ENCODE peak calls at places on chromosomes 3 and 15, in four cellular contexts. B, T, N and E are unnamed samples. For H3K27me3 and H3K36me3, the result is how much of the 10 kb centered on the place peaks cover.

GRCh38 chr15:95051881-95052280 is 820.5 kb downstream of the MCTP2 start:
- DNase-seq in T (no peak), N (no peak), B (no peak), E (no peak)

GRCh38 chr3:23580337-23580736 is 225.4 kb upstream of the UBE2E1 start:
- DNase-seq in B (peak), N (no peak), T (peak), E (no peak)

GRCh38 chr3:143358155-143358792 is 238.7 kb downstream of the CHST2 start:
- DNase-seq in T (no peak), B (no peak), N (no peak), E (no peak)

GRCh38 chr3:5729852-5730251 is 542.3 kb downstream of the EDEM1 start:
- DNase-seq in T (no peak), N (no peak), B (no peak), E (peak)

GRCh38 chr3:37787027-37787868 is 74.4 kb upstream of the CTDSPL start:
- DNase-seq in T (no peak), B (no peak), N (no peak), E (no peak)

GRCh38 chr3:168071971-168072645 is 23.6 kb downstream of the GOLIM4 start:
- DNase-seq in B (no peak), T (no peak), N (no peak), E (no peak)

GRCh38 chr3:142053835-142054234 is 95.5 kb downstream of the TFDP2 start:
- DNase-seq in N (no peak), B (no peak), T (no peak), E (no peak)

GRCh38 chr3:195595778-195596531 is 12.2 kb upstream of the APOD start:
- DNase-seq in T (no peak), N (no peak), B (no peak), E (no peak)

GRCh38 chr3:56862352-56863062 is 60.8 kb upstream of the ARHGEF3 start:
- DNase-seq in N (no peak), B (peak), T (peak), E (no peak)

GRCh38 chr3:195097331-195098255 is 173.4 kb downstream of the XXYLT1 start:
- DNase-seq in N (no peak), B (no peak), T (peak), E (no peak)

GRCh38 chr3:129723558-129724324 is 117.3 kb upstream of the PLXND1 start:
- DNase-seq in B (peak), N (no peak), T (peak), E (no peak)

GRCh38 chr15:90870354-90871096 is 2.1 kb downstream of the FURIN start:
- DNase-seq in N (no peak), B (peak), T (no peak), E (no peak)

GRCh38 chr15:40746916-40747418 is 8.1 kb downstream of the RMDN3 start:
- DNase-seq in T (peak), B (no peak), N (no peak), E (no peak)

GRCh38 chr3:32452009-32452408 is 50.6 kb downstream of the CMTM6 start:
- DNase-seq in B (no peak), N (no peak), T (no peak), E (no peak)

GRCh38 chr3:20574746-20575145 is 388.7 kb upstream of the SGO1 start:
- DNase-seq in N (no peak), B (peak), T (peak), E (no peak)

GRCh38 chr15:101201411-101202174 is 50.3 kb downstream of the CHSY1 start:
- DNase-seq in N (peak), T (peak), B (peak), E (peak)

GRCh38 chr15:78067328-78068241 is 9.9 kb downstream of the TBC1D2B start:
- DNase-seq in B (peak), T (no peak), N (no peak), E (no peak)

GRCh38 chr15:78358114-78358513 is 18.0 kb downstream of the CRABP1 start:
- DNase-seq in N (no peak), B (no peak), T (no peak), E (no peak)

GRCh38 chr15:85690546-85691226 is 104.0 kb downstream of the KLHL25 start:
- DNase-seq in T (no peak), B (no peak), N (no peak), E (no peak)

GRCh38 chr15:62941719-62942118 is 100.8 kb upstream of the TPM1 start:
- DNase-seq in T (peak), N (no peak), B (peak), E (no peak)

GRCh38 chr3:8420613-8421012 is 81.0 kb upstream of the LMCD1 start:
- DNase-seq in T (no peak), B (no peak), N (no peak), E (no peak)

GRCh38 chr15:45587861-45588170 is 637 bp downstream of the BLOC1S6 start:
- DNase-seq in T (no peak), N (no peak), B (no peak), E (no peak)

GRCh38 chr3:12556243-12556722 is 604 bp upstream of the MKRN2 start:
- DNase-seq in B (no peak), N (no peak), T (no peak), E (no peak)

GRCh38 chr3:52063026-52063723 is 6.8 kb upstream of the DUSP7 start:
- DNase-seq in B (no peak), N (no peak), T (no peak), E (no peak)

GRCh38 chr3:113247664-113248458 is 36.5 kb downstream of the BOC start:
- DNase-seq in T (no peak), N (no peak), B (no peak), E (no peak)

GRCh38 chr3:30919600-30919999 is 25.1 kb upstream of the GADL1 start:
- DNase-seq in T (no peak), N (no peak), B (no peak), E (no peak)

GRCh38 chr3:15298504-15298903 is 33.9 kb downstream of the SH3BP5 start:
- DNase-seq in B (no peak), T (no peak), N (no peak), E (no peak)

GRCh38 chr15:38647683-38648082 is 83.1 kb upstream of the RASGRP1 start:
- DNase-seq in N (peak), B (peak), T (peak), E (no peak)

GRCh38 chr3:37905987-37906674 is 44.5 kb downstream of the CTDSPL start:
- DNase-seq in B (peak), T (peak), N (no peak), E (no peak)

GRCh38 chr15:85607141-85607806 is 187.5 kb downstream of the KLHL25 start:
- DNase-seq in B (peak), N (no peak), T (peak), E (no peak)

GRCh38 chr3:31029756-31030155 is 135.3 kb upstream of the GADL1 start:
- DNase-seq in B (no peak), T (no peak), N (no peak), E (no peak)

GRCh38 chr15:89397653-89398023 is 63.0 kb upstream of the POLG start:
- DNase-seq in B (no peak), N (no peak), T (no peak), E (no peak)

GRCh38 chr15:89400121-89400996 is 65.7 kb upstream of the POLG start:
- DNase-seq in B (no peak), T (no peak), N (no peak), E (no peak)

GRCh38 chr15:89399390-89400120 is 64.9 kb upstream of the POLG start:
- DNase-seq in B (no peak), T (no peak), N (no peak), E (no peak)

GRCh38 chr15:89396723-89397652 is 62.4 kb upstream of the POLG start:
- DNase-seq in N (no peak), T (no peak), B (no peak), E (no peak)

GRCh38 chr15:89399070-89399389 is 64.4 kb upstream of the POLG start:
- DNase-seq in N (no peak), B (no peak), T (no peak), E (no peak)
- H3K27me3 ChIP-seq in N (under half), B (half or more), T (half or more), E (half or more)

GRCh38 chr3:45950686-45951600 is 7.7 kb downstream of the CXCR6 start:
- DNase-seq in B (no peak), N (no peak), T (no peak), E (no peak)
- H3K36me3 ChIP-seq in B (half or more), N (under half), T (half or more), E (under half)

DNA sequence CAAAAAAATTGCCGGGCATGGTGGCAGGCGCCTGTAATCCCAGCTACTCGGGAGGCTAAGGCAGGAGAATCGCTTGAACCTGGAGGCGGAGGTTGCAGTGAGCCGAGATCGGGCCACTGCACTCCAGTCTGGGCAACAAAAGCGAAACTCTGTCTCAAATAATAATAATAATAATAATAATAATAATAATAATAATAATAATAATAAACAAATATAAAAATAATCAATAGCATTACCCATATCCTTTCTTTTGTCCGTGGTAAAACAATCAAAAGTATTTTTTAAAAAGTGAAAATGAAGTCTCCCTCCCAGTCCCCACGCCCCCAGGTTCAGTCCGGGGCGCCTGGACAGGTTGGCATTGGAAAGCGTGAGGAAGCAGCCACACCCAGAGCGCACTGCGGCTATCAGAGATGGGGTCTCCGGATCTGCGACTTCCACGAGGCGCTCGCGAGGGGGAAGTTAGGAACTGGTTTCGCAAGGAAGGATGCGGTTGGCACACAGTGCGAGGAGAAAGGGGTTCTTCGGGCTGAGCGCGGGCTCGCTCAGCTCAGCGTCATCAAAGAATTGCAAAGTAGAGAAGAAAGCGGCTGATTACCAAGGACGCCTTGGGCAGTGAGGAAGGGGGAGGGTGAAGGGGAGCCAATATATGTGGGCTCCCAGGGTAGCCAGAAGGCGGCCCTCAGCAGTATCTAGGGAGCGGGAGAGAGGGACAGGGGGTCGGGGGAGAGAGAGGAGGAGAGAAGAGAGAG is 69.5 kb upstream of the EPHB3 start:
- DNase-seq in B (no peak), T (no peak), N (no peak), E (no peak)
- H3K27me3 ChIP-seq in B (half or more), T (half or more), N (under half), E (under half)

GRCh38 chr3:103515116-103515515 is 1080.3 kb downstream of the ZPLD1 start:
- DNase-seq in N (no peak), B (no peak), T (no peak), E (no peak)
- H3K36me3 ChIP-seq in N (under half), B (under half), T (under half), E (under half)

DNA sequence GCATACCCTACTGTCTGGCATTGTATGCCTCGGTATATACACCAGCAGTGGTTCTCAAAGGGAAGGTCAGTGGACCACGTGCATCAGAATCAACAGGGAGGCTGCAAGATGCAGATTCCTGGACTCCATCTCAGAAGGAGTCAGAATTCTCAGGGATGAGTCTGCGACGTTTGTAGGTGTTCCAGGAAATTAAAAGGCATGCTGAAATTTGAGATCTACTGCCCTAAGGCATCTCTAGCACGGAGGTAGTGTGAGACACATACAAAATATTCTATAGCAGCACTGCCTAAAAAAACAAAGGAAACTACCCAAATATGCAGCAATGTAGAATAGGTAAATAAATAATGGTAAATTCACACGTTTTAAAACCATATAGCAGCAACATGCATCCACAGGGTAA is 136.8 kb upstream of the BNIP2 start:
- DNase-seq in N (no peak), B (no peak), T (no peak), E (no peak)
- H3K27me3 ChIP-seq in N (under half), B (under half), T (under half), E (under half)